ENCODE peak calls at places on chromosome 2, in seven cellular contexts. Z is CD4-positive, alpha-beta T cell; O is stimulated activated naive CD4-positive, alpha-beta T cell; Y is GM23338; J is HEK293T; B is AG04449; I is heart right ventricle. H is an unnamed sample.

GRCh38 chr2:23803965-23804542 is 122.9 kb downstream of the ATAD2B start:
- DNase-seq in I (peak; percentile 17), Y (peak; percentile 68), Z (no peak), O (no peak), J (peak; percentile 56), B (no peak), H (no peak)

GRCh38 chr2:54103454-54104314 is 11.7 kb upstream of the ACYP2 start:
- DNase-seq in O (no peak), B (no peak), Z (no peak), J (peak; percentile 20), Y (peak; percentile 78), I (peak; percentile 32), H (peak; percentile 16)

GRCh38 chr2:118309201-118310015 is 221.1 kb downstream of the INSIG2 start:
- DNase-seq in B (no peak), J (no peak), I (no peak), Z (no peak), O (no peak), Y (no peak), H (no peak)

GRCh38 chr2:18752667-18753422 is 163.5 kb upstream of the NT5C1B start:
- DNase-seq in B (no peak), Z (no peak), O (no peak), J (no peak), Y (no peak), I (no peak), H (no peak)

GRCh38 chr2:182077451-182078142 is 91.9 kb downstream of the PPP1R1C start:
- DNase-seq in Z (no peak), I (peak; percentile 68), O (no peak), B (peak; percentile 84), Y (peak; percentile 83), J (peak; percentile 48), H (no peak)

GRCh38 chr2:113012436-113013335 is 7.4 kb downstream of the IL36A start:
- DNase-seq in I (no peak), Y (no peak), O (no peak), B (no peak), Z (no peak), J (no peak), H (no peak)

GRCh38 chr2:30505500-30506180 is 58.6 kb downstream of the LCLAT1 start:
- DNase-seq in J (no peak), I (no peak), B (no peak), Z (no peak), O (no peak), Y (no peak), H (no peak)

GRCh38 chr2:146312899-146313298 is 1531.9 kb upstream of the ACVR2A start:
- DNase-seq in B (no peak), Y (peak; percentile 1), O (no peak), Z (no peak), J (no peak), I (no peak), H (no peak)

H was measured in T-cell.